ENCODE peak calls at places on chromosomes 5 and 9, in nine cellular contexts. W is HAP-1; S is CD4-positive, alpha-beta memory T cell; Z is psoas muscle; K is A549; P is endodermal cell; A is choroid plexus epithelial cell; R is GM23338; L is cardiac fibroblast. I is an unnamed sample.

GRCh38 chr9:19926774-19927173 is 137.9 kb upstream of the SLC24A2 start:
- DNase-seq in W (no peak), S (no peak), Z (no peak), K (no peak), P (peak; percentile 50), A (no peak), R (no peak), L (no peak), I (no peak)

GRCh38 chr9:116193636-116194035 is 40.0 kb downstream of the PAPPA start:
- DNase-seq in W (no peak), S (no peak), Z (no peak), K (no peak), P (no peak), A (peak; percentile 69), R (no peak), L (peak; percentile 80), I (peak; percentile 19)

GRCh38 chr5:133391349-133392136 is 220.8 kb downstream of the FSTL4 start:
- DNase-seq in W (no peak), S (no peak), Z (no peak), K (no peak), P (peak; percentile 20), A (no peak), R (no peak), L (no peak), I (no peak)

GRCh38 chr9:68690088-68690487 is 15.0 kb upstream of the PIP5K1B start:
- DNase-seq in W (no peak), S (no peak), Z (no peak), K (no peak), P (peak; percentile 57), A (peak; percentile 29), R (peak; percentile 41), L (no peak), I (no peak)

GRCh38 chr5:153792305-153792704 is 246.4 kb downstream of the FAM114A2 start:
- DNase-seq in W (no peak), S (no peak), Z (no peak), K (no peak), P (no peak), A (no peak), R (no peak), L (no peak), I (no peak)

GRCh38 chr5:117877731-117878130 is 1110.6 kb downstream of the DTWD2 start:
- DNase-seq in W (no peak), S (no peak), Z (no peak), K (no peak), P (no peak), A (no peak), R (no peak), L (no peak), I (no peak)

GRCh38 chr9:107782381-107782780 is 292.8 kb upstream of the KLF4 start:
- DNase-seq in W (no peak), S (no peak), Z (no peak), K (no peak), P (no peak), A (peak; percentile 55), R (no peak), L (peak; percentile 63), I (no peak)

GRCh38 chr5:157215826-157216167 is 35.2 kb downstream of the ITK start:
- DNase-seq in W (no peak), S (no peak), Z (no peak), K (no peak), P (peak; percentile 68), A (no peak), R (no peak), L (no peak), I (no peak)

GRCh38 chr9:24245988-24246387 is 299.7 kb downstream of the IZUMO3 start:
- DNase-seq in W (peak; percentile 56), S (no peak), Z (no peak), K (no peak), P (no peak), A (peak; percentile 46), R (peak; percentile 72), L (peak; percentile 43), I (no peak)

GRCh38 chr5:93874080-93874479 is 132.7 kb upstream of the POU5F2 start:
- DNase-seq in W (peak; percentile 96), S (no peak), Z (no peak), K (no peak), P (no peak), A (peak; percentile 18), R (peak; percentile 14), L (peak; percentile 77), I (no peak)

GRCh38 chr5:6080436-6080835 is 297.9 kb downstream of the MED10 start:
- DNase-seq in W (no peak), S (no peak), Z (no peak), K (no peak), P (no peak), A (no peak), R (no peak), L (no peak), I (no peak)

GRCh38 chr9:104090578-104090977 is 3.5 kb upstream of the SMC2 start:
- DNase-seq in W (no peak), S (no peak), Z (no peak), K (no peak), P (no peak), A (no peak), R (no peak), L (no peak), I (no peak)

GRCh38 chr5:2916076-2916682 is 164.7 kb upstream of the IRX2 start:
- DNase-seq in W (no peak), S (no peak), Z (no peak), K (no peak), P (no peak), A (no peak), R (no peak), L (no peak), I (no peak)

GRCh38 chr5:167877319-167877718 is 414.1 kb upstream of the WWC1 start:
- DNase-seq in W (no peak), S (no peak), Z (no peak), K (no peak), P (no peak), A (no peak), R (no peak), L (no peak), I (no peak)

GRCh38 chr5:147887026-147887627 is 8.6 kb downstream of the SCGB3A2 start:
- DNase-seq in W (no peak), S (no peak), Z (no peak), K (peak; percentile 5), P (peak; percentile 63), A (peak; percentile 66), R (peak; percentile 63), L (peak; percentile 75), I (no peak)

GRCh38 chr5:95162231-95162992 is 122.5 kb downstream of the MCTP1 start:
- DNase-seq in W (no peak), S (no peak), Z (no peak), K (no peak), P (no peak), A (no peak), R (no peak), L (no peak), I (no peak)

DNA sequence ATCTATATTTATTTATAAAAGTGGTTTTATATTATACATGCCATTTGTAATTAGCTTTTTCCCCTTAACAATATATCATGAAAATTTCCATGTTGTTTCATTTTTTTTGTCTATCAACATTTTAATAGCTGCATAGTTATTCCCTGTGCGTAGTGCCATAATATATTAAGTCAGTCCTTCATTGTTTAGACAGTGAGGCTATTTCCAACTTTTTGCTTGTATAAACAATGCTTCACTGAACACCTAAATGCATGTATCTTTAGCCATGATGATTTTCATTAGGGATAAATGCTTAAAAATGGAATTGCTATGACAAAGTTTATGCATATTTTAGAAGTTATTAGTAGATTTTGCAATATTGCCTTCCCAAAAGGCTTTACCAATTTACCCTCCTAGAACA is 80.7 kb upstream of the STC2 start:
- DNase-seq in W (no peak), S (no peak), Z (no peak), K (no peak), P (no peak), A (no peak), R (no peak), L (no peak), I (no peak)
- H3K4me3 ChIP-seq in W (no peak overlapping the region), S (no peak overlapping the region), Z (no peak overlapping the region), K (no peak overlapping the region), P (no peak overlapping the region), A (no peak overlapping the region), R (no peak overlapping the region), L (no peak overlapping the region), I (peak overlapping the region; percentile 21)

DNA sequence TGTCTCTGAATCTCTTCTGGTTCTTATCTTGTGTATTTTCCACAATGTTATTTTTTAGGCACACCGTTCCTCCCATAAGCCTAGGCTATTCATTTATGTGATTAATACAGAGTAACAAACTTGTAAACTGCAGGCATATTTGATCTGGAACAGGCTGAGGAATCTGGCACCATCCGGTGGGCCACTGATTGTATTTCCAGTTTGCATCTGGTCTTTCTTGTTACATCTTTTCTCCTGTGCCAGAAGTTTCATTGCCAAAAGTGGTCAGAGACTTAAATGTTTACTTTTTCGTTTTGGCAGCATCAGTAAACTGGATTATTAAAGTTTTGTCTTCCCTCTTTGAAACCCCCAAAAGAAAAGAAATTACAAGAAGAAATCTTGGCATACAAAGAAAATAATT is 17.9 kb upstream of the ZCCHC7 start:
- DNase-seq in W (no peak), S (no peak), Z (no peak), K (no peak), P (no peak), A (no peak), R (no peak), L (no peak), I (no peak)
- H3K4me3 ChIP-seq in W (no peak overlapping the region), S (no peak overlapping the region), Z (no peak overlapping the region), K (no peak overlapping the region), P (no peak overlapping the region), A (no peak overlapping the region), R (no peak overlapping the region), L (no peak overlapping the region), I (no peak overlapping the region)

GRCh38 chr9:33265211-33265885 is 499 bp downstream of the CHMP5 start:
- DNase-seq in W (no peak), S (no peak), Z (peak; percentile 62), K (no peak), P (no peak), A (peak; percentile 25), R (no peak), L (peak; percentile 10), I (no peak)
- H3K4me3 ChIP-seq in W (peak overlapping the region; percentile 90), S (peak overlapping the region; percentile 85), Z (peak overlapping the region; percentile 94), K (peak overlapping the region; percentile 90), P (peak overlapping the region; percentile 99), A (peak overlapping the region; percentile 83), R (peak overlapping the region; percentile 99), L (peak overlapping the region; percentile 72), I (peak overlapping the region; percentile 93)

GRCh38 chr5:88675159-88675757 is 207.7 kb downstream of the MEF2C start:
- DNase-seq in W (no peak), S (no peak), Z (no peak), K (no peak), P (no peak), A (no peak), R (no peak), L (no peak), I (no peak)

GRCh38 chr5:88671408-88671807 is 211.6 kb downstream of the MEF2C start:
- DNase-seq in W (peak; percentile 79), S (no peak), Z (no peak), K (no peak), P (no peak), A (no peak), R (no peak), L (no peak), I (no peak)

GRCh38 chr5:88671808-88672499 is 211.0 kb downstream of the MEF2C start:
- DNase-seq in W (peak; percentile 89), S (no peak), Z (no peak), K (no peak), P (peak; percentile 90), A (no peak), R (peak; percentile 92), L (no peak), I (no peak)

GRCh38 chr5:88674262-88675158 is 208.5 kb downstream of the MEF2C start:
- DNase-seq in W (no peak), S (no peak), Z (no peak), K (no peak), P (peak; percentile 89), A (no peak), R (peak; percentile 77), L (peak; percentile 28), I (no peak)

GRCh38 chr5:88672644-88673493 is 210.1 kb downstream of the MEF2C start:
- DNase-seq in W (peak; percentile 86), S (no peak), Z (no peak), K (no peak), P (peak; percentile 91), A (no peak), R (peak; percentile 87), L (no peak), I (no peak)
- H3K4me3 ChIP-seq in W (peak overlapping the region; percentile 48), S (no peak overlapping the region), Z (no peak overlapping the region), K (no peak overlapping the region), P (peak overlapping the region; percentile 46), A (peak overlapping the region; percentile 7), R (peak overlapping the region; percentile 60), L (no peak overlapping the region), I (no peak overlapping the region)

I was measured in keratinocyte.